ENCODE peak calls at places on chromosomes 13 and 19, in ten cellular contexts. T, C, H, N, B, J, M, F, R and Y are unnamed samples.
A peak's percentile ranks its signal among the peaks of the same experiment; 100 is the strongest.

GRCh38 chr13:111852701-111853100 is 214.2 kb upstream of the SOX1 start:
- DNase-seq in T (no peak), C (no peak), H (peak; percentile 32), N (no peak), B (no peak), J (no peak), M (no peak), F (no peak), R (no peak), Y (no peak)

GRCh38 chr13:91270031-91270430 is 77.5 kb upstream of the MIR17HG start:
- DNase-seq in T (no peak), C (no peak), H (no peak), N (no peak), B (no peak), J (no peak), M (no peak), F (no peak), R (no peak), Y (no peak)

GRCh38 chr13:24168392-24168750 is 7.9 kb downstream of the SPATA13 start:
- DNase-seq in T (peak; percentile 31), C (no peak), H (no peak), N (no peak), B (peak; percentile 72), J (no peak), M (no peak), F (peak; percentile 70), R (no peak), Y (no peak)

GRCh38 chr13:95784161-95784880 is 107.4 kb downstream of the DNAJC3 start:
- DNase-seq in T (peak; percentile 88), C (no peak), H (no peak), N (no peak), B (peak; percentile 92), J (no peak), M (no peak), F (peak; percentile 84), R (no peak), Y (no peak)

GRCh38 chr19:39677931-39678889 is 22.5 kb downstream of the LGALS16 start:
- DNase-seq in T (peak; percentile 14), C (peak; percentile 53), H (no peak), N (no peak), B (no peak), J (peak; percentile 62), M (no peak), F (no peak), R (peak; percentile 54), Y (no peak)

GRCh38 chr19:11473725-11474124 is 7.1 kb downstream of the ELAVL3 start:
- DNase-seq in T (no peak), C (no peak), H (no peak), N (no peak), B (no peak), J (no peak), M (no peak), F (no peak), R (no peak), Y (no peak)

GRCh38 chr19:45764947-45765346 is 4.1 kb downstream of the SIX5 start:
- DNase-seq in T (no peak), C (no peak), H (no peak), N (peak; percentile 34), B (no peak), J (no peak), M (no peak), F (no peak), R (no peak), Y (no peak)

GRCh38 chr19:38195237-38195636 is 28.8 kb downstream of the DPF1 start:
- DNase-seq in T (no peak), C (no peak), H (no peak), N (no peak), B (no peak), J (no peak), M (no peak), F (no peak), R (no peak), Y (no peak)

GRCh38 chr19:13056052-13056660 is 46.5 kb downstream of the LYL1 start:
- DNase-seq in T (peak; percentile 78), C (no peak), H (no peak), N (peak; percentile 86), B (peak; percentile 81), J (peak; percentile 52), M (no peak), F (peak; percentile 84), R (peak; percentile 92), Y (no peak)

GRCh38 chr13:25571237-25571636 is 199.5 kb downstream of the ATP8A2 start:
- DNase-seq in T (no peak), C (no peak), H (no peak), N (no peak), B (no peak), J (no peak), M (no peak), F (no peak), R (no peak), Y (no peak)
- TF ChIP-seq CTCF in T (no peak), C (no peak), H (no peak), N (no peak), B (peak; percentile 20), J (no peak), M (no peak), F (no peak), R (no peak), Y (no peak)

GRCh38 chr19:50770888-50771287 is 624 bp downstream of the GPR32 start:
- DNase-seq in T (no peak), C (no peak), H (no peak), N (no peak), B (no peak), J (no peak), M (no peak), F (no peak), R (no peak), Y (no peak)

GRCh38 chr19:50762554-50762953 is 7.7 kb upstream of the GPR32 start:
- DNase-seq in T (no peak), C (no peak), H (no peak), N (no peak), B (no peak), J (no peak), M (no peak), F (no peak), R (no peak), Y (no peak)

GRCh38 chr19:50772408-50773311 is 2.4 kb downstream of the GPR32 start:
- DNase-seq in T (peak; percentile 18), C (peak; percentile 41), H (no peak), N (no peak), B (no peak), J (no peak), M (peak; percentile 50), F (peak; percentile 22), R (no peak), Y (peak; percentile 75)

GRCh38 chr19:50768289-50768688 is 2.0 kb upstream of the GPR32 start:
- DNase-seq in T (no peak), C (no peak), H (no peak), N (no peak), B (no peak), J (no peak), M (no peak), F (no peak), R (no peak), Y (no peak)
- TF ChIP-seq CTCF in T (no peak), C (no peak), H (no peak), N (no peak), B (no peak), J (no peak), M (no peak), F (no peak), R (no peak), Y (no peak)

DNA sequence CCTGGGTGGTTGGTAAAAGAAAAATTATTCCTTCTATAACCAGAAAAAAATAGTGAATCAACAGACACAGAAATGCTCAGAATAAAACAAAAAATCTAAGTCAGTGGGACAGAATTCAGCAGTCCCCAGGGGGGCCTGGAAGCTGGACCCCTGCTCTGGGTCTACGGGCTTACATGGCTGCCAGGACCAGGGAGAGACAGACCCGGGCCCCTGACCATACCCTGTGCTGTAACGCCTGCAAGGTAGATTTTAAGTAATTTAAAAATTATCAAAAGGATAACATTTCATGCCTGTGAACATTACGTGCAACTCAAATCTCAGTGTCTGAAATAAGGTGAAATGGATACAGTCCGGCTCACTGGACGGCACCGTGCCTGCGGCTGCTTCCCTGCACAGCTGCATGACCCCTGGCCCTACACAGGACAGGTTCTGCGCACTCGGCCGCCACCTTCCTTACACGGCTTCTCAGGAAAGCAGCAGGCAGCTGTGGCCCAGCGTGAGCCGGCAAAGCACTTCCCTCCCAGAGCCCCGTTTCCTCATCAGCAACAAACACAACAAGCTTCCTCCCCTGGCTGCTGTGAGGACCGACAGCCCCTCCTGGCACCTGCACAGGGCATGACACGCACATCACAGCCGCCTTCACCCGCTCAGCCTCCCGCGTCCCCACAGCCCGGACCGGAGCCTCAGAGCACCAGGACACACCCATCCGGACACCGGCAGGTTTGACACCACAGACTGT is 22.2 kb downstream of the RASA3 start:
- DNase-seq in T (no peak), C (peak; percentile 86), H (peak; percentile 60), N (peak; percentile 27), B (no peak), J (peak; percentile 47), M (peak; percentile 59), F (peak; percentile 48), R (peak; percentile 78), Y (peak; percentile 72)
- TF ChIP-seq CTCF in T (no peak), C (peak; percentile 36), H (no peak), N (no peak), B (no peak), J (no peak), M (peak; percentile 34), F (peak; percentile 16), R (peak; percentile 26), Y (peak; percentile 33)

GRCh38 chr13:29786698-29787097 is 63.7 kb downstream of the UBL3 start:
- DNase-seq in T (no peak), C (no peak), H (no peak), N (no peak), B (no peak), J (no peak), M (no peak), F (no peak), R (no peak), Y (no peak)

GRCh38 chr13:29785978-29786377 is 64.4 kb downstream of the UBL3 start:
- DNase-seq in T (no peak), C (no peak), H (no peak), N (no peak), B (no peak), J (no peak), M (no peak), F (no peak), R (no peak), Y (no peak)

GRCh38 chr13:29791997-29792775 is 58.2 kb downstream of the UBL3 start:
- DNase-seq in T (no peak), C (no peak), H (no peak), N (no peak), B (peak; percentile 63), J (no peak), M (no peak), F (peak; percentile 8), R (no peak), Y (no peak)

GRCh38 chr13:29791508-29791907 is 58.9 kb downstream of the UBL3 start:
- DNase-seq in T (no peak), C (peak; percentile 6), H (no peak), N (no peak), B (no peak), J (no peak), M (no peak), F (no peak), R (no peak), Y (no peak)
- TF ChIP-seq CTCF in T (no peak), C (no peak), H (no peak), N (no peak), B (no peak), J (no peak), M (no peak), F (no peak), R (no peak), Y (no peak)